ENCODE peak calls at places on chromosomes 11 and 22, in ten cellular contexts. One of them, this sample, is unnamed.

GRCh38 chr22:41526802-41527799 is 17.2 kb downstream of the POLR3H start:
- DNase-seq in EH: peak
- DNase-seq in thyroid gland: peak
- DNase-seq in HL-60: peak
- DNase-seq in COR-L47: peak
- DNase-seq in EL: peak
- DNase-seq in endothelial cell: peak
- DNase-seq in WTC11: peak
- DNase-seq in AG04450: no peak
- DNase-seq in brain microvascular endothelial cell: no peak
- DNase-seq in this sample: no peak

GRCh38 chr11:35969089-35970046 is 25.5 kb downstream of the LDLRAD3 start:
- DNase-seq in WTC11: no peak
- DNase-seq in thyroid gland: peak
- DNase-seq in AG04450: no peak
- DNase-seq in brain microvascular endothelial cell: no peak
- DNase-seq in endothelial cell: no peak
- DNase-seq in EL: no peak
- DNase-seq in EH: peak
- DNase-seq in HL-60: no peak
- DNase-seq in COR-L47: no peak
- DNase-seq in this sample: no peak

GRCh38 chr11:71223671-71224660 is 28.4 kb downstream of the SHANK2 start:
- DNase-seq in EL: no peak
- DNase-seq in brain microvascular endothelial cell: no peak
- DNase-seq in AG04450: no peak
- DNase-seq in HL-60: no peak
- DNase-seq in WTC11: no peak
- DNase-seq in thyroid gland: peak
- DNase-seq in EH: no peak
- DNase-seq in endothelial cell: no peak
- DNase-seq in COR-L47: no peak
- DNase-seq in this sample: no peak

GRCh38 chr11:64854534-64855502 is 10.4 kb upstream of the CDC42BPG start:
- DNase-seq in COR-L47: no peak
- DNase-seq in HL-60: no peak
- DNase-seq in EL: peak
- DNase-seq in AG04450: peak
- DNase-seq in thyroid gland: peak
- DNase-seq in EH: peak
- DNase-seq in brain microvascular endothelial cell: peak
- DNase-seq in WTC11: no peak
- DNase-seq in endothelial cell: no peak
- DNase-seq in this sample: peak

GRCh38 chr11:69914286-69915150 is 95.3 kb upstream of the FGF3 start:
- DNase-seq in COR-L47: no peak
- DNase-seq in endothelial cell: no peak
- DNase-seq in WTC11: peak
- DNase-seq in EL: no peak
- DNase-seq in brain microvascular endothelial cell: no peak
- DNase-seq in thyroid gland: no peak
- DNase-seq in HL-60: no peak
- DNase-seq in AG04450: no peak
- DNase-seq in EH: no peak
- DNase-seq in this sample: no peak

GRCh38 chr11:61361237-61361636 is 445 bp downstream of the CYB561A3 start:
- DNase-seq in brain microvascular endothelial cell: no peak
- DNase-seq in endothelial cell: no peak
- DNase-seq in EL: no peak
- DNase-seq in HL-60: no peak
- DNase-seq in EH: no peak
- DNase-seq in thyroid gland: no peak
- DNase-seq in AG04450: no peak
- DNase-seq in WTC11: no peak
- DNase-seq in COR-L47: no peak
- DNase-seq in this sample: no peak

GRCh38 chr22:29108137-29108536 is 35.3 kb downstream of the KREMEN1 start:
- DNase-seq in EL: peak
- DNase-seq in COR-L47: no peak
- DNase-seq in thyroid gland: no peak
- DNase-seq in brain microvascular endothelial cell: no peak
- DNase-seq in EH: peak
- DNase-seq in AG04450: no peak
- DNase-seq in endothelial cell: no peak
- DNase-seq in HL-60: no peak
- DNase-seq in WTC11: no peak
- DNase-seq in this sample: no peak

GRCh38 chr22:30262917-30263741 is 3.5 kb downstream of the OSM start:
- DNase-seq in AG04450: no peak
- DNase-seq in thyroid gland: peak
- DNase-seq in endothelial cell: peak
- DNase-seq in EL: peak
- DNase-seq in brain microvascular endothelial cell: no peak
- DNase-seq in EH: peak
- DNase-seq in HL-60: peak
- DNase-seq in COR-L47: peak
- DNase-seq in WTC11: peak
- DNase-seq in this sample: no peak

GRCh38 chr11:62678770-62679696 is at the start of gene UBXN1:
- DNase-seq in COR-L47: peak
- DNase-seq in endothelial cell: peak
- DNase-seq in EL: peak
- DNase-seq in EH: peak
- DNase-seq in brain microvascular endothelial cell: peak
- DNase-seq in AG04450: peak
- DNase-seq in WTC11: peak
- DNase-seq in thyroid gland: peak
- DNase-seq in HL-60: peak
- DNase-seq in this sample: peak

GRCh38 chr11:71447791-71448256 is 369 bp downstream of the DHCR7 start:
- DNase-seq in thyroid gland: peak
- DNase-seq in brain microvascular endothelial cell: no peak
- DNase-seq in HL-60: peak
- DNase-seq in endothelial cell: peak
- DNase-seq in COR-L47: peak
- DNase-seq in WTC11: peak
- DNase-seq in EH: peak
- DNase-seq in EL: peak
- DNase-seq in AG04450: no peak
- DNase-seq in this sample: no peak

GRCh38 chr11:134244593-134244992 is 8.6 kb downstream of the THYN1 start:
- DNase-seq in EH: peak
- DNase-seq in EL: peak
- DNase-seq in brain microvascular endothelial cell: no peak
- DNase-seq in thyroid gland: no peak
- DNase-seq in COR-L47: no peak
- DNase-seq in endothelial cell: peak
- DNase-seq in HL-60: no peak
- DNase-seq in WTC11: no peak
- DNase-seq in AG04450: no peak
- DNase-seq in this sample: no peak

GRCh38 chr11:70612459-70613141 is 214.3 kb downstream of the CTTN start:
- DNase-seq in WTC11: no peak
- DNase-seq in EL: no peak
- DNase-seq in brain microvascular endothelial cell: no peak
- DNase-seq in endothelial cell: no peak
- DNase-seq in thyroid gland: peak
- DNase-seq in AG04450: no peak
- DNase-seq in HL-60: no peak
- DNase-seq in COR-L47: no peak
- DNase-seq in EH: no peak
- DNase-seq in this sample: no peak

GRCh38 chr11:1842149-1843097 is 3.6 kb downstream of the TNNI2 start:
- DNase-seq in brain microvascular endothelial cell: no peak
- DNase-seq in WTC11: no peak
- DNase-seq in HL-60: no peak
- DNase-seq in endothelial cell: no peak
- DNase-seq in COR-L47: no peak
- DNase-seq in thyroid gland: no peak
- DNase-seq in EL: no peak
- DNase-seq in AG04450: no peak
- DNase-seq in EH: no peak
- DNase-seq in this sample: no peak

GRCh38 chr22:33519974-33520903 is 400.0 kb downstream of the LARGE1 start:
- DNase-seq in EH: no peak
- DNase-seq in WTC11: no peak
- DNase-seq in brain microvascular endothelial cell: no peak
- DNase-seq in HL-60: no peak
- DNase-seq in thyroid gland: no peak
- DNase-seq in EL: no peak
- DNase-seq in AG04450: no peak
- DNase-seq in COR-L47: no peak
- DNase-seq in endothelial cell: no peak
- DNase-seq in this sample: no peak

GRCh38 chr11:27977031-27977430 is 130.9 kb downstream of the KIF18A start:
- DNase-seq in EL: peak
- DNase-seq in EH: peak
- DNase-seq in AG04450: no peak
- DNase-seq in HL-60: no peak
- DNase-seq in brain microvascular endothelial cell: peak
- DNase-seq in thyroid gland: no peak
- DNase-seq in endothelial cell: no peak
- DNase-seq in WTC11: no peak
- DNase-seq in COR-L47: no peak
- DNase-seq in this sample: no peak

GRCh38 chr11:116193321-116194114 is 579.3 kb downstream of the BUD13 start:
- DNase-seq in COR-L47: peak
- DNase-seq in brain microvascular endothelial cell: peak
- DNase-seq in EH: peak
- DNase-seq in AG04450: peak
- DNase-seq in EL: peak
- DNase-seq in WTC11: peak
- DNase-seq in endothelial cell: peak
- DNase-seq in HL-60: no peak
- DNase-seq in thyroid gland: peak
- DNase-seq in this sample: no peak

GRCh38 chr11:57641011-57641410 is 8.7 kb downstream of the YPEL4 start:
- DNase-seq in EL: no peak
- DNase-seq in brain microvascular endothelial cell: peak
- DNase-seq in COR-L47: no peak
- DNase-seq in HL-60: no peak
- DNase-seq in EH: peak
- DNase-seq in AG04450: no peak
- DNase-seq in WTC11: peak
- DNase-seq in endothelial cell: no peak
- DNase-seq in thyroid gland: peak
- DNase-seq in this sample: no peak

GRCh38 chr11:23336961-23337360 is 476.7 kb upstream of the CCDC179 start:
- DNase-seq in AG04450: no peak
- DNase-seq in COR-L47: no peak
- DNase-seq in thyroid gland: no peak
- DNase-seq in EH: peak
- DNase-seq in HL-60: no peak
- DNase-seq in WTC11: no peak
- DNase-seq in endothelial cell: no peak
- DNase-seq in EL: peak
- DNase-seq in brain microvascular endothelial cell: peak
- DNase-seq in this sample: no peak

GRCh38 chr11:69912911-69913451 is 93.8 kb upstream of the FGF3 start:
- DNase-seq in brain microvascular endothelial cell: no peak
- DNase-seq in WTC11: peak
- DNase-seq in EL: peak
- DNase-seq in AG04450: no peak
- DNase-seq in endothelial cell: no peak
- DNase-seq in HL-60: peak
- DNase-seq in EH: no peak
- DNase-seq in thyroid gland: no peak
- DNase-seq in COR-L47: no peak
- DNase-seq in this sample: no peak

This sample was measured in GM04503.